ENCODE peak calls at places on chromosomes 6 and 20, in eight cellular contexts. One of them, this sample, is unnamed.

GRCh38 chr6:12958052-12958706 is 241.6 kb downstream of the PHACTR1 start:
- DNase-seq in A549: no peak
- DNase-seq in body of pancreas: peak
- DNase-seq in ovary: no peak
- DNase-seq in testis: no peak
- DNase-seq in stomach: no peak
- DNase-seq in adrenal gland: no peak
- DNase-seq in HCT116: no peak
- DNase-seq in this sample: no peak

GRCh38 chr20:25464501-25465204 is 57.2 kb downstream of the GINS1 start:
- DNase-seq in body of pancreas: no peak
- DNase-seq in HCT116: no peak
- DNase-seq in ovary: no peak
- DNase-seq in stomach: no peak
- DNase-seq in testis: no peak
- DNase-seq in A549: no peak
- DNase-seq in adrenal gland: no peak
- DNase-seq in this sample: no peak

GRCh38 chr6:104418125-104418524 is 441.6 kb downstream of the HACE1 start:
- DNase-seq in body of pancreas: no peak
- DNase-seq in HCT116: no peak
- DNase-seq in adrenal gland: no peak
- DNase-seq in A549: no peak
- DNase-seq in ovary: no peak
- DNase-seq in stomach: no peak
- DNase-seq in testis: no peak
- DNase-seq in this sample: peak

GRCh38 chr6:89644864-89645263 is 6.3 kb upstream of the LYRM2 start:
- DNase-seq in ovary: no peak
- DNase-seq in stomach: no peak
- DNase-seq in adrenal gland: no peak
- DNase-seq in body of pancreas: no peak
- DNase-seq in A549: no peak
- DNase-seq in HCT116: no peak
- DNase-seq in testis: no peak
- DNase-seq in this sample: no peak

GRCh38 chr20:37987602-37988290 is 45.5 kb downstream of the TTI1 start:
- DNase-seq in adrenal gland: no peak
- DNase-seq in ovary: no peak
- DNase-seq in HCT116: no peak
- DNase-seq in A549: no peak
- DNase-seq in stomach: no peak
- DNase-seq in testis: no peak
- DNase-seq in body of pancreas: no peak
- DNase-seq in this sample: no peak

GRCh38 chr6:67639161-67639560 is 995.9 kb upstream of the ADGRB3 start:
- DNase-seq in HCT116: no peak
- DNase-seq in adrenal gland: no peak
- DNase-seq in stomach: no peak
- DNase-seq in testis: no peak
- DNase-seq in A549: no peak
- DNase-seq in ovary: no peak
- DNase-seq in body of pancreas: no peak
- DNase-seq in this sample: no peak

GRCh38 chr20:49534314-49534713 is 33.6 kb downstream of the PTGIS start:
- DNase-seq in stomach: peak
- DNase-seq in adrenal gland: peak
- DNase-seq in HCT116: peak
- DNase-seq in ovary: peak
- DNase-seq in testis: peak
- DNase-seq in body of pancreas: peak
- DNase-seq in A549: peak
- DNase-seq in this sample: peak

GRCh38 chr20:24502184-24502583 is 32.8 kb downstream of the SYNDIG1 start:
- DNase-seq in stomach: no peak
- DNase-seq in HCT116: no peak
- DNase-seq in testis: no peak
- DNase-seq in ovary: peak
- DNase-seq in body of pancreas: peak
- DNase-seq in A549: peak
- DNase-seq in adrenal gland: peak
- DNase-seq in this sample: no peak

GRCh38 chr6:89237158-89237557 is 20.0 kb upstream of the GABRR1 start:
- DNase-seq in HCT116: no peak
- DNase-seq in stomach: no peak
- DNase-seq in adrenal gland: no peak
- DNase-seq in ovary: no peak
- DNase-seq in testis: no peak
- DNase-seq in body of pancreas: no peak
- DNase-seq in A549: no peak
- DNase-seq in this sample: no peak

GRCh38 chr20:50360218-50360672 is 149.9 kb upstream of the PTPN1 start:
- DNase-seq in A549: no peak
- DNase-seq in HCT116: no peak
- DNase-seq in body of pancreas: peak
- DNase-seq in testis: no peak
- DNase-seq in ovary: no peak
- DNase-seq in stomach: no peak
- DNase-seq in adrenal gland: no peak
- DNase-seq in this sample: no peak

GRCh38 chr6:100001915-100002388 is 7.9 kb upstream of the MCHR2 start:
- DNase-seq in HCT116: peak
- DNase-seq in ovary: peak
- DNase-seq in testis: peak
- DNase-seq in A549: peak
- DNase-seq in stomach: peak
- DNase-seq in body of pancreas: peak
- DNase-seq in adrenal gland: peak
- DNase-seq in this sample: peak

GRCh38 chr6:151070666-151071065 is 169.1 kb upstream of the AKAP12 start:
- DNase-seq in stomach: no peak
- DNase-seq in ovary: peak
- DNase-seq in A549: no peak
- DNase-seq in adrenal gland: no peak
- DNase-seq in testis: no peak
- DNase-seq in HCT116: no peak
- DNase-seq in body of pancreas: no peak
- DNase-seq in this sample: no peak

DNA sequence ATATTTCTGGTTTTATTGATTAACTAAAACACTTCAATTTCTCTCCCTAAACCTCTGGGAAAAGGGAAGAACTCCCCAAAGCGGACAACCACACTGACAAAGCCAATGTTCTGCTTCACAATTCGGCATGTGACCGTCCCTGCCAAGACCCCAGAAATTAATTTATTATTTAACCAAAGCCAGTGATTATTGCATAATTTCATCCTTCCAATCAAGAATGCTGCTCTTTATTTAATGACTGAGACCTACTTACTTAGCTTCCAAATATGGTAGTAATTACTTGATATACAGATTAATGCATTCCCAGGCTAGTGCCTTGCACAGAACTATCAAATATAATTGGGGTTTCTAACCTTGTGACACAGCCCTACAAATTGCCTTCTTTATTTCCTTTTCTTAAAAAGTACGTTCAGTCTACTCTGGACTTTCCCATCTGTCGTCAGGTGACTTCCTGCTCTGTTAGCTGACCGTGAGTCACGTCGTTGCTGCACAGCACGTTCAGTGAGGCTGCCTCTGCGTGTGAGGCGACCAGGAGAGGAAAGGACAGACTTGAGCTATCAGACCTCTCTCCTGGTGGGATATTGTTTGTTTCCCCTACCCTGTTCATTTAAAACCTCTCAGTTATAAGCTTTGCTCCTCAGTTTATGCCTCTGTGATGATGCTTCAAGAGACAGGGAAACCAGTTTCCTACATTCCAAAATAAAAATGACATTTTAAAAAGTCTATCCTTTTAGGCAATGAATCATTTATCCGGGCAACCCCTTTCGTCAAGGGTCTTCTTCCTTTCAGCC is 55.7 kb upstream of the TNFAIP3 start:
- DNase-seq in ovary: peak
- DNase-seq in testis: peak
- DNase-seq in body of pancreas: peak
- DNase-seq in A549: peak
- DNase-seq in HCT116: peak
- DNase-seq in adrenal gland: peak
- DNase-seq in stomach: peak
- DNase-seq in this sample: peak
- H3K4me3 ChIP-seq in ovary: no peak
- H3K4me3 ChIP-seq in testis: no peak
- H3K4me3 ChIP-seq in body of pancreas: no peak
- H3K4me3 ChIP-seq in A549: peak
- H3K4me3 ChIP-seq in HCT116: peak
- H3K4me3 ChIP-seq in adrenal gland: no peak
- H3K4me3 ChIP-seq in stomach: no peak
- H3K4me3 ChIP-seq in this sample: peak

GRCh38 chr6:44102527-44102926 is 24.7 kb downstream of the MRPL14 start:
- DNase-seq in testis: no peak
- DNase-seq in adrenal gland: no peak
- DNase-seq in body of pancreas: no peak
- DNase-seq in stomach: no peak
- DNase-seq in HCT116: no peak
- DNase-seq in ovary: no peak
- DNase-seq in A549: no peak
- DNase-seq in this sample: no peak

GRCh38 chr6:44107017-44107416 is 20.2 kb downstream of the MRPL14 start:
- DNase-seq in A549: no peak
- DNase-seq in adrenal gland: no peak
- DNase-seq in body of pancreas: no peak
- DNase-seq in HCT116: no peak
- DNase-seq in testis: no peak
- DNase-seq in ovary: no peak
- DNase-seq in stomach: no peak
- DNase-seq in this sample: no peak

GRCh38 chr6:44105993-44106740 is 21.1 kb downstream of the MRPL14 start:
- DNase-seq in ovary: no peak
- DNase-seq in adrenal gland: no peak
- DNase-seq in testis: no peak
- DNase-seq in HCT116: no peak
- DNase-seq in A549: no peak
- DNase-seq in stomach: no peak
- DNase-seq in body of pancreas: no peak
- DNase-seq in this sample: no peak

GRCh38 chr6:44104661-44105060 is 22.6 kb downstream of the MRPL14 start:
- DNase-seq in A549: no peak
- DNase-seq in stomach: no peak
- DNase-seq in body of pancreas: no peak
- DNase-seq in testis: no peak
- DNase-seq in ovary: peak
- DNase-seq in adrenal gland: peak
- DNase-seq in HCT116: no peak
- DNase-seq in this sample: no peak

DNA sequence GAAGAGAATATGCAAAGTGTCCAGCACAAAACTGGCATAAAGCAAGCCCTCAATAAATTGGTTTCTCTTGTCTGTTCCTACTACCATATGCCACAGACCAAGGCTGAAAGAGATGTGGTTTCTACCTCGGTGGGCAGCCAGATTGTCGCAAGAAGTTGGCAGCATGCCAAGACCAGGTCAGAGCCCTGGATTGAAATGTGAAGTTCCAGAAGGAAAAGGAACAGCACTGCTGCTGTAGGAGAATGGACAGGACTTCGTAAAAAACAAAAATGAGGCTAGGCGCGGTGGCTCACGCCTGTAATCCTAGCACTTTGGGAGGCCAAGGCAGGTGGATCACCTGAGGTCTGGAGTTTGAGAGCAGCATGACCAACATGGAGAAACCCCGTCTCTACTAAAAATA is 22.1 kb downstream of the MRPL14 start:
- DNase-seq in adrenal gland: no peak
- DNase-seq in ovary: peak
- DNase-seq in testis: no peak
- DNase-seq in body of pancreas: no peak
- DNase-seq in A549: no peak
- DNase-seq in HCT116: no peak
- DNase-seq in stomach: no peak
- DNase-seq in this sample: no peak
- TF ChIP-seq POLR2A in adrenal gland: no peak
- TF ChIP-seq POLR2A in ovary: no peak
- TF ChIP-seq POLR2A in testis: no peak
- TF ChIP-seq POLR2A in body of pancreas: no peak
- TF ChIP-seq POLR2A in A549: no peak
- TF ChIP-seq POLR2A in HCT116: no peak
- TF ChIP-seq POLR2A in stomach: no peak
- TF ChIP-seq POLR2A in this sample: no peak

DNA sequence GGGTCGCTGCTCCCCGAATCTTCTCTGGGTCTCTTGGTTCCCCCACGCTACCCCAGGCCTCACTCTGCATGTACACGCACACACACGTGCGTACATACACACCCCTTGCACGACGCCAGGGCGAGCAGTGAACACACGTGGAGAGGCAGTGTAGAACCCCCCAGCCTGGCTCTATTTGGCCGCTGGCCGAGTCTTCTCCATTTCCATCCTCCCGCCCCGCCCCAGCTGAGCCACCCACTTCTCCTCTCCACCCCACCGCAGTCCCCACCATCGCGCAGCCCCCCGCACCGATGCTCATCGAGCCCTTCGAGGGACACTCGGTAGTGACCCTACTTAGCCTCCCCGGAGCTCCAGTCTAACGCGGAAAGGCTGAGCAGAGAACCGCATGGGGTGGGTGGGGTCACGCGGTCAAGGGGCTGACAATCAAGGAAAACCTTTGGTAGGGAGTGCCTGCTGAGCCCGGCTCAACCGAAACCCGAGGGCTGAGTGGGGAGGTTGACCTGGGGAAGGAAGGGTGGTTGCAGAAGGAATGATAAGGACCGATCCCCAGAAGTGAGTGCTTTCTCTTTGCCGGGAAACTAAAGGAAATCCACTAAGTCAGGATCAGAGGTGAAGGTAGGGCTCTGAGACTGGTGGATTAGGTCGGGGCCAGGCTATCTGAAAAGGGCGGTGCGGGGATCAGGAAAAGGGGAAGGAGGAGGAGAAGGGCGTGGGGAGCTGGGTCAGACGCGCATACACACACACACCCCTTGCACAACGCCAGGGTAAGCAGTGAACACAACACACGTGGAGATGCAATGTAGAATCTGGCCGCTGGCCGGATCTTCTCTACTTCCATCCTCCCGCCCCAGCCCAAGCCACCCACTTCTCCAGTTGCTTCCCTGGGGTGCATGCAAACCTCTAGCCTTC is 49.8 kb downstream of the CPXM1 start:
- DNase-seq in adrenal gland: peak
- DNase-seq in HCT116: no peak
- DNase-seq in ovary: peak
- DNase-seq in stomach: peak
- DNase-seq in body of pancreas: peak
- DNase-seq in testis: peak
- DNase-seq in A549: peak
- DNase-seq in this sample: peak
- H3K4me3 ChIP-seq in adrenal gland: peak
- H3K4me3 ChIP-seq in HCT116: no peak
- H3K4me3 ChIP-seq in ovary: peak
- H3K4me3 ChIP-seq in stomach: peak
- H3K4me3 ChIP-seq in body of pancreas: no peak
- H3K4me3 ChIP-seq in testis: no peak
- H3K4me3 ChIP-seq in A549: peak
- H3K4me3 ChIP-seq in this sample: no peak

DNA sequence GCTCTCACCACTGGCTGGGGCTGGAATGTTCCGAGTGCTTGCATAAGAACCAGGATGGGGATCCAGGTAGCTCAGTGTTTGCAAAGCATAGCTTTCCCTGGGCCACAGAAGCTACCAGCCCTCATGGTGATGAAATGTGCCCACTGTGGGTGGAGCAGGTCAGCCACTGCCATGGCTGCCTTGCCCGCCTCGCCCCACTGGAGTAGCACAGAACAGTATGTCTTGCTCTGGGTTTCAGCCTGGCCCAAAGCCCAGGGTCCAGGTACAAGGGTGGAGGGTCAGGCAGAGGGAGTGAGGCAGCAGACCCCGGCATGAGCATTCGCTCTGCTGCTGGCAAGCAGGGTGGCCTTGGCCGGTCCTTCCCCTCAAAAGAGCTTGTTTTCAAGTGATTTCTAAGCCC is 34.7 kb downstream of the KCNK17 start:
- DNase-seq in A549: no peak
- DNase-seq in ovary: no peak
- DNase-seq in body of pancreas: no peak
- DNase-seq in HCT116: no peak
- DNase-seq in stomach: peak
- DNase-seq in adrenal gland: no peak
- DNase-seq in testis: no peak
- DNase-seq in this sample: no peak
- TF ChIP-seq POLR2A in A549: no peak
- TF ChIP-seq POLR2A in ovary: no peak
- TF ChIP-seq POLR2A in body of pancreas: no peak
- TF ChIP-seq POLR2A in HCT116: no peak
- TF ChIP-seq POLR2A in stomach: no peak
- TF ChIP-seq POLR2A in adrenal gland: no peak
- TF ChIP-seq POLR2A in testis: no peak
- TF ChIP-seq POLR2A in this sample: no peak